ENCODE peak calls at places on chromosomes 7 and 10, in nine cellular contexts. Z is hepatocyte; J is A673; O is fibroblast of lung; Y is body of pancreas; G is AG04450; F is CD8-positive, alpha-beta memory T cell; P is esophagus squamous epithelium; D is CD4-positive, alpha-beta T cell. H is an unnamed sample.
A peak's percentile ranks its signal among the peaks of the same experiment; 100 is the strongest.

GRCh38 chr10:29648983-29649268 is 14.2 kb upstream of the SVIL start:
- DNase-seq in Z (no peak), O (peak; percentile 63), J (no peak), D (no peak), G (no peak), F (no peak), P (no peak), Y (no peak), H (no peak)

GRCh38 chr7:29370531-29371314 is 176.1 kb downstream of the CHN2 start:
- DNase-seq in O (peak; percentile 7), Z (peak; percentile 75), P (no peak), D (no peak), J (peak; percentile 78), Y (peak; percentile 61), G (no peak), F (no peak), H (peak; percentile 82)

GRCh38 chr10:46552526-46553237 is 3.8 kb downstream of the GPRIN2 start:
- DNase-seq in P (no peak), F (no peak), G (no peak), O (no peak), J (no peak), Z (no peak), Y (no peak), D (no peak), H (no peak)

GRCh38 chr10:24826022-24826421 is 102.3 kb upstream of the ARHGAP21 start:
- DNase-seq in Y (no peak), O (peak; percentile 87), P (no peak), Z (peak; percentile 21), J (peak; percentile 51), G (peak; percentile 46), F (no peak), D (no peak), H (peak; percentile 33)

GRCh38 chr10:110174201-110174600 is 33.2 kb upstream of the MXI1 start:
- DNase-seq in G (no peak), D (no peak), P (no peak), J (no peak), O (no peak), Y (no peak), F (no peak), Z (no peak), H (no peak)

GRCh38 chr10:12566161-12567115 is 217.1 kb downstream of the CAMK1D start:
- DNase-seq in Y (no peak), Z (no peak), F (no peak), G (no peak), O (peak; percentile 28), D (no peak), J (peak; percentile 89), P (no peak), H (no peak)

GRCh38 chr7:140722254-140722653 is 25.7 kb downstream of the NDUFB2 start:
- DNase-seq in F (no peak), Z (no peak), G (no peak), O (no peak), D (no peak), P (no peak), J (no peak), Y (no peak), H (no peak)

GRCh38 chr7:106793015-106793651 is 71.9 kb upstream of the PIK3CG start:
- DNase-seq in G (no peak), O (peak; percentile 37), Z (peak; percentile 62), Y (peak; percentile 31), F (peak; percentile 37), P (no peak), J (peak; percentile 17), D (no peak), H (no peak)

GRCh38 chr7:55140221-55140980 is 121.6 kb downstream of the EGFR start:
- DNase-seq in D (no peak), O (peak; percentile 89), G (peak; percentile 37), Y (peak; percentile 47), F (no peak), Z (peak; percentile 35), P (no peak), J (no peak), H (peak; percentile 44)

GRCh38 chr10:45817912-45818311 is 29.4 kb downstream of the AGAP4 start:
- DNase-seq in J (no peak), Y (no peak), O (no peak), P (no peak), D (no peak), G (no peak), Z (no peak), F (no peak), H (no peak)

GRCh38 chr10:53601260-53601875 is 828.8 kb upstream of the MBL2 start:
- DNase-seq in P (no peak), O (peak; percentile 70), G (no peak), Z (peak; percentile 75), Y (no peak), F (no peak), D (no peak), J (peak; percentile 34), H (no peak)

GRCh38 chr7:55026867-55027490 is 8.2 kb downstream of the EGFR start:
- DNase-seq in O (no peak), D (no peak), P (no peak), Z (no peak), Y (no peak), J (no peak), G (no peak), F (no peak), H (no peak)

GRCh38 chr7:33849961-33850559 is 55.3 kb upstream of the BMPER start:
- DNase-seq in G (no peak), O (no peak), J (no peak), D (no peak), Y (no peak), Z (no peak), F (no peak), P (no peak), H (no peak)

DNA sequence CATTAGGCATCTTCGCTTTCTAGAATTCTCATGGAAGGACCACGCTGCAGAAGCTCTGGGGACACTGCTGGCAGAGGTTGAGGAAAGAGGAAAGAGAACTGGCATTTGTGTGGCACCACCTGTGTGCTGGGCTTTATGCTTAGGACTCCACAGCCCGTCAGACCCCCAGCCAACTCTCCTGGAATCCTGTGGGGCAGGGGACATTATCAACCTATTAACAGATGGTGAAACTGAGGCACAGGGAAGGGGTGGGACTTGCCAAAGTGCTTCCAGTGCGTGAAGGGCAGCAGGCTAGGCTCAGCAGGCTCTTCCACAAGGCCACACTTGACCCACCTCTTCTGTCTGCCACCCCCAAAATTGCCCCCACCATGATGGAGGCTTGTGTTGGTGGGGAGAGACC is 46.8 kb downstream of the ZCCHC24 start:
- DNase-seq in Y (no peak), G (no peak), O (no peak), D (no peak), J (no peak), F (no peak), Z (no peak), P (no peak), H (no peak)
- H3K27ac ChIP-seq in Y (peak overlapping the region; percentile 63), G (peak overlapping the region; percentile 100), O (peak overlapping the region; percentile 95), D (no peak overlapping the region), J (no peak overlapping the region), F (no peak overlapping the region), Z (peak overlapping the region; percentile 93), P (peak overlapping the region; percentile 92), H (no peak overlapping the region)

GRCh38 chr10:102327641-102328040 is 67.9 kb upstream of the NFKB2 start:
- DNase-seq in Y (no peak), Z (no peak), J (no peak), O (no peak), P (no peak), F (no peak), G (no peak), D (no peak), H (no peak)
- H3K27ac ChIP-seq in Y (peak overlapping the region; percentile 62), Z (no peak overlapping the region), J (no peak overlapping the region), O (no peak overlapping the region), P (no peak overlapping the region), F (no peak overlapping the region), G (no peak overlapping the region), D (no peak overlapping the region), H (no peak overlapping the region)

GRCh38 chr10:33126118-33126517 is 168.1 kb upstream of the ITGB1 start:
- DNase-seq in G (no peak), J (no peak), D (peak; percentile 42), P (no peak), Z (no peak), Y (no peak), O (no peak), F (peak; percentile 55), H (peak; percentile 91)

GRCh38 chr10:33129181-33129928 is 171.3 kb upstream of the ITGB1 start:
- DNase-seq in Y (no peak), G (peak; percentile 78), D (no peak), O (peak; percentile 97), F (no peak), J (no peak), Z (no peak), P (no peak), H (peak; percentile 83)

GRCh38 chr10:33125522-33125921 is 167.5 kb upstream of the ITGB1 start:
- DNase-seq in G (no peak), D (no peak), F (no peak), O (no peak), J (no peak), Z (no peak), Y (no peak), P (no peak), H (no peak)

GRCh38 chr10:33127622-33128021 is 169.6 kb upstream of the ITGB1 start:
- DNase-seq in P (no peak), Y (no peak), O (no peak), D (no peak), F (no peak), G (no peak), J (no peak), Z (no peak), H (no peak)

DNA sequence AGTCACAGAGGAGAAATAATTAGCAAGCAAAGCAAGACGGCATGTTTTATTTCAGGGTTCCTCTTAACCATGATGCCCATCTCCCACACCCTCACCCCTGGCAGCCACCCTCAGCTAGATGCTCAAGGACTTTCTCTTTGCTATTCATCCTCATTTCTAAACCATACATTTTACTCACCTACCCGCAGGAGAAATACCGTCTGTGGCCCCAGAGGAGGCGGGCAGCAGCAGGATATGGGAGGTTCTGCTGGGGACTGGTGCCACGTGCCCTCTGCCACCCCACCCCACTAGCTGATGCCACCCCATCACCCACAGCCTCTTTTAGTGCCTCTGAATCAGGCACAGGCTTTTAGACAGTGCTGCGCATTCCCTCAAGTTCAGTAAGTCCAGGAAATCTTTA is 168.7 kb upstream of the ITGB1 start:
- DNase-seq in F (no peak), P (no peak), Z (no peak), O (no peak), D (no peak), Y (no peak), G (no peak), J (no peak), H (no peak)
- H3K27ac ChIP-seq in F (no peak overlapping the region), P (peak overlapping the region; percentile 88), Z (peak overlapping the region; percentile 37), O (no peak overlapping the region), D (peak overlapping the region; percentile 63), Y (no peak overlapping the region), G (no peak overlapping the region), J (no peak overlapping the region), H (peak overlapping the region; percentile 98)

DNA sequence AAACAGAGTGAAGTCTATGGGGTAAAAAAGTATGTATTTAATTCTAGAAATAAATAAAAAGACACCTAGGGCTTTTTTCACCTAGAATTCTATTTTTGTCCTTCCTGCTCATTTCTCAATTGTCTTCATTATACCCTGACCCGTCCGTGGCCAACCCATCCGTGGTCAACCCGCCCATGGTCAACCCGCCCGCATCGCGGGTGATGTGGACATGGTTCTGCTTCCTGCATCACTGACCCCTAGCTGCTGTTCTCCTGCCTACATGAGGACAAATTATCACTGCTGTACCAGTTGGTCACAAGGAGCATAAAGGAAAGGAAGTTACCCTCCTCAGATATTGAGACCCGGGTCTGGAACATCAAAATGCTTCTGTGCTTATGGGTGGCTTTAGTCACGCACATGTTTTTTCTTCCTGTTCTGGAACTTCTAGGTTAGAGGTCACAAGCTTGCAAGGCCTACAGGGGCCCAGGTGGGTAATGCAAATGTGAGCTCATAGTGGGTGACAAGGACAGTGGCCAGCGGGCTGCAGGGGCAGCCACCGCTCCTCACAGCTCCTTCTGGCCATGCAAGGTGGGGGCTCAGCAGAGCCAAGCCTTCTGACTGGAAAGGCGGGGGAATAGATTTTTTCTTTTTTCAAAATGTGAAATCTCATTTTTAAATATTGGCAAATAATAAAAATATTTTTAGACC is 15.5 kb downstream of the CAMK2G start:
- DNase-seq in G (no peak), F (no peak), D (no peak), J (no peak), Z (no peak), P (no peak), O (no peak), Y (no peak), H (no peak)
- H3K27ac ChIP-seq in G (no peak overlapping the region), F (no peak overlapping the region), D (peak overlapping the region; percentile 49), J (no peak overlapping the region), Z (no peak overlapping the region), P (peak overlapping the region; percentile 82), O (no peak overlapping the region), Y (no peak overlapping the region), H (no peak overlapping the region)

H was measured in epithelial cell of prostate.